ENCODE peak calls at places on chromosomes 3 and 15, in eight cellular contexts. R, H, Q, T, C, M, P and L are unnamed samples.
A peak's percentile ranks its signal among the peaks of the same experiment; 100 is the strongest.

GRCh38 chr3:10219737-10220136 is 28.5 kb upstream of the TATDN2 start:
- DNase-seq in R (no peak), H (no peak), Q (no peak), T (no peak), C (no peak), M (no peak), P (no peak), L (no peak)

GRCh38 chr15:70427531-70428120 is 329.9 kb upstream of the TLE3 start:
- DNase-seq in R (no peak), H (no peak), Q (no peak), T (no peak), C (no peak), M (peak; percentile 40), P (no peak), L (no peak)

GRCh38 chr15:47688573-47689086 is 28.7 kb upstream of the SEMA6D start:
- DNase-seq in R (no peak), H (no peak), Q (no peak), T (no peak), C (no peak), M (peak; percentile 16), P (no peak), L (no peak)

GRCh38 chr3:81378552-81379288 is 382.7 kb downstream of the GBE1 start:
- DNase-seq in R (no peak), H (no peak), Q (no peak), T (no peak), C (no peak), M (no peak), P (no peak), L (no peak)

GRCh38 chr15:35626984-35627383 is 81.0 kb upstream of the DPH6 start:
- DNase-seq in R (no peak), H (no peak), Q (no peak), T (no peak), C (no peak), M (peak; percentile 12), P (no peak), L (no peak)

GRCh38 chr3:174812172-174812862 is 46.8 kb upstream of the NAALADL2 start:
- DNase-seq in R (no peak), H (no peak), Q (no peak), T (no peak), C (no peak), M (no peak), P (no peak), L (no peak)

GRCh38 chr15:74011610-74012009 is 17.1 kb downstream of the PML start:
- DNase-seq in R (no peak), H (no peak), Q (no peak), T (no peak), C (no peak), M (peak; percentile 91), P (no peak), L (peak; percentile 81)

GRCh38 chr3:38992117-38992779 is 59.5 kb downstream of the SCN11A start:
- DNase-seq in R (peak; percentile 46), H (no peak), Q (no peak), T (no peak), C (no peak), M (peak; percentile 46), P (no peak), L (no peak)

GRCh38 chr15:23447107-23447500 is at the start of gene GOLGA6L2:
- DNase-seq in R (peak; percentile 81), H (no peak), Q (no peak), T (no peak), C (no peak), M (no peak), P (peak; percentile 8), L (no peak)

GRCh38 chr3:135766113-135766512 is 199.4 kb upstream of the PPP2R3A start:
- DNase-seq in R (no peak), H (no peak), Q (no peak), T (no peak), C (no peak), M (no peak), P (no peak), L (no peak)

GRCh38 chr15:38683382-38684242 is 119.0 kb upstream of the RASGRP1 start:
- DNase-seq in R (peak; percentile 38), H (peak; percentile 63), Q (peak; percentile 89), T (peak; percentile 69), C (peak; percentile 15), M (peak; percentile 72), P (peak; percentile 85), L (no peak)

GRCh38 chr3:37812497-37812896 is 49.2 kb upstream of the CTDSPL start:
- DNase-seq in R (no peak), H (no peak), Q (no peak), T (no peak), C (no peak), M (peak; percentile 62), P (no peak), L (peak; percentile 26)

GRCh38 chr15:71599404-71600225 is 210.7 kb upstream of the NR2E3 start:
- DNase-seq in R (no peak), H (no peak), Q (no peak), T (no peak), C (no peak), M (peak; percentile 21), P (no peak), L (peak; percentile 71)

GRCh38 chr3:142211034-142211433 is 14.4 kb downstream of the GK5 start:
- DNase-seq in R (peak; percentile 7), H (no peak), Q (peak; percentile 16), T (no peak), C (no peak), M (peak; percentile 50), P (peak; percentile 80), L (no peak)

GRCh38 chr3:67349551-67350174 is 304.7 kb downstream of the SUCLG2 start:
- DNase-seq in R (no peak), H (no peak), Q (peak; percentile 4), T (no peak), C (no peak), M (no peak), P (no peak), L (no peak)

GRCh38 chr3:57559526-57559925 is 3.5 kb downstream of the PDE12 start:
- DNase-seq in R (no peak), H (no peak), Q (no peak), T (no peak), C (no peak), M (peak; percentile 44), P (no peak), L (no peak)

GRCh38 chr3:171837698-171838097 is 5.5 kb upstream of the TMEM212 start:
- DNase-seq in R (no peak), H (no peak), Q (no peak), T (no peak), C (no peak), M (no peak), P (no peak), L (no peak)

GRCh38 chr3:183576487-183577107 is 21.1 kb upstream of the KLHL6 start:
- DNase-seq in R (no peak), H (no peak), Q (no peak), T (no peak), C (no peak), M (peak; percentile 58), P (peak; percentile 97), L (no peak)

GRCh38 chr15:27669641-27670040 is 429.5 kb downstream of the OCA2 start:
- DNase-seq in R (no peak), H (no peak), Q (no peak), T (no peak), C (no peak), M (no peak), P (no peak), L (no peak)
- H3K9me3 ChIP-seq in R (no peaks in the 10 kb centered on the region), H (no peaks in the 10 kb centered on the region), Q (peaks cover 3% of the 10 kb centered on the region), T (no peaks in the 10 kb centered on the region), C (no peaks in the 10 kb centered on the region), M (no peaks in the 10 kb centered on the region), P (no peaks in the 10 kb centered on the region), L (no peaks in the 10 kb centered on the region)

GRCh38 chr3:197500812-197501211 is 55.0 kb downstream of the BDH1 start:
- DNase-seq in R (no peak), H (no peak), Q (no peak), T (no peak), C (no peak), M (no peak), P (no peak), L (no peak)
- H3K4me1 ChIP-seq in R (peaks cover 19% of the 10 kb centered on the region), H (no peaks in the 10 kb centered on the region), Q (no peaks in the 10 kb centered on the region), T (peaks cover 20% of the 10 kb centered on the region), C (no peaks in the 10 kb centered on the region), M (no peaks in the 10 kb centered on the region), P (no peaks in the 10 kb centered on the region), L (no peaks in the 10 kb centered on the region)

DNA sequence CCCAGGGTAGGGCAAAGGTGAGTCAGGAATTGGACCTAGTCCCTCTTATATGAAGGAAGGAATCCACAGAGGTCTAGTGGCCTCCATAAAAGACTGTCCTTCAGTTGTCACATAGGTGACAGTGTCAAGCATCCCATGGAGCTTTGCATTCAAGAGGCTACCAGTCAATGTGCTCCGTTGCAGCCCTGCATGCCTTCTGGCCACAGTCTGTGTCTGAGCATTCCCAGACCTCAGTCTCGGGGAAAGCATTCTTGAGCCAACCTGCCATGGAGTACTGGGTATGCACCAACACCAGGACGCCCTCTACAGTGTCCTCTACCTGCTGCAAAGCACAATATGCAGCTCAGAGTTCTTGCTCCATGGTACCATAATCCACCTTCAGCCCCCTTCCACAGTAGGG is 46.7 kb upstream of the VGLL3 start:
- DNase-seq in R (no peak), H (no peak), Q (no peak), T (no peak), C (no peak), M (no peak), P (no peak), L (no peak)
- H3K9me3 ChIP-seq in R (no peaks in the 10 kb centered on the region), H (no peaks in the 10 kb centered on the region), Q (no peaks in the 10 kb centered on the region), T (no peaks in the 10 kb centered on the region), C (no peaks in the 10 kb centered on the region), M (no peaks in the 10 kb centered on the region), P (no peaks in the 10 kb centered on the region), L (no peaks in the 10 kb centered on the region)

GRCh38 chr3:170361711-170362110 is 4.2 kb downstream of the SKIL start:
- DNase-seq in R (no peak), H (no peak), Q (no peak), T (no peak), C (no peak), M (peak; percentile 44), P (no peak), L (no peak)
- H3K4me1 ChIP-seq in R (peaks cover 59% of the 10 kb centered on the region), H (peaks cover 64% of the 10 kb centered on the region), Q (peaks cover 14% of the 10 kb centered on the region), T (peaks cover 16% of the 10 kb centered on the region), C (peaks cover 19% of the 10 kb centered on the region), M (peaks cover 8% of the 10 kb centered on the region), P (peaks cover 48% of the 10 kb centered on the region), L (peaks cover 8% of the 10 kb centered on the region)

DNA sequence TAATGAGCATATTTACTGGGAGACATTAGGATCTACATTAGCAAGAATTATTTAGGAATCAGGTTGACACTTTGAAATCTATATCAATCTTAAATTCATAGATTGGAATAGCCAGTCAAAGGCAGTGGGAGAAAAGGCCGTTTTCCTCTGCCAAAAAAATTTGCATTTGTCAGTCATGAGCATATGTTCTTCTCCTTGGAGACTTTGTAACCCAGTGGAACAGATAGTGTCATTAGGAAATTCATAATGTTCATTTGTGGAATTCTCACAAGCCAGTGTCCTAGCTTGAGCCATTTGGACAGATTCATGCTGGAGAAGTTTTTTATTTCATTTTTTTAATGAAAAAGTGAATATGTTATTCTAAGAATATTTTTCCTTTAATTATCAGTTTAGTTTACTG is 260.1 kb downstream of the OXSM start:
- DNase-seq in R (no peak), H (no peak), Q (no peak), T (no peak), C (no peak), M (no peak), P (no peak), L (no peak)
- H3K9me3 ChIP-seq in R (no peaks in the 10 kb centered on the region), H (no peaks in the 10 kb centered on the region), Q (no peaks in the 10 kb centered on the region), T (no peaks in the 10 kb centered on the region), C (no peaks in the 10 kb centered on the region), M (no peaks in the 10 kb centered on the region), P (no peaks in the 10 kb centered on the region), L (no peaks in the 10 kb centered on the region)

GRCh38 chr15:100265641-100266035 is 76.1 kb downstream of the ADAMTS17 start:
- DNase-seq in R (no peak), H (no peak), Q (no peak), T (no peak), C (no peak), M (no peak), P (no peak), L (no peak)
- H3K4me1 ChIP-seq in R (no peaks in the 10 kb centered on the region), H (no peaks in the 10 kb centered on the region), Q (no peaks in the 10 kb centered on the region), T (no peaks in the 10 kb centered on the region), C (no peaks in the 10 kb centered on the region), M (no peaks in the 10 kb centered on the region), P (no peaks in the 10 kb centered on the region), L (no peaks in the 10 kb centered on the region)